ENCODE peak calls at places on chromosomes 6 and 20, in seven cellular contexts. W is IMR-90, X is sigmoid colon, S is tibial nerve, L is heart left ventricle, U is H54, B is testis. R is an unnamed sample.

GRCh38 chr6:169997930-169998218 is 246.5 kb downstream of the ERMARD start:
- DNase-seq in W (no peak), X (peak), S (no peak), L (no peak), U (no peak), B (no peak), R (no peak)

GRCh38 chr6:74946961-74947360 is 258.9 kb downstream of the COL12A1 start:
- DNase-seq in W (peak), X (no peak), S (no peak), L (no peak), U (no peak), B (no peak), R (no peak)

GRCh38 chr6:1382331-1382882 is 7.0 kb upstream of the FOXF2 start:
- DNase-seq in W (no peak), X (no peak), S (no peak), L (no peak), U (no peak), B (no peak), R (no peak)

GRCh38 chr6:101845172-101845571 is 451.7 kb downstream of the GRIK2 start:
- DNase-seq in W (no peak), X (no peak), S (no peak), L (no peak), U (no peak), B (no peak), R (no peak)

GRCh38 chr6:11270030-11271027 is 37.9 kb upstream of the NEDD9 start:
- DNase-seq in W (peak), X (no peak), S (no peak), L (no peak), U (no peak), B (peak), R (no peak)

GRCh38 chr6:36376742-36377141 is 10.7 kb downstream of the ETV7 start:
- DNase-seq in W (no peak), X (no peak), S (no peak), L (no peak), U (no peak), B (no peak), R (no peak)

GRCh38 chr6:166541366-166541765 is 45.1 kb downstream of the RAMACL start:
- DNase-seq in W (no peak), X (no peak), S (no peak), L (no peak), U (no peak), B (no peak), R (no peak)

GRCh38 chr6:158072083-158072721 is 90.5 kb downstream of the SYNJ2 start:
- DNase-seq in W (peak), X (peak), S (peak), L (peak), U (no peak), B (peak), R (peak)

GRCh38 chr6:25006565-25007001 is 70.8 kb upstream of the RIPOR2 start:
- DNase-seq in W (no peak), X (peak), S (peak), L (no peak), U (no peak), B (no peak), R (no peak)

GRCh38 chr20:45211569-45212474 is 5.0 kb downstream of the SEMG1 start:
- DNase-seq in W (no peak), X (no peak), S (no peak), L (no peak), U (no peak), B (no peak), R (no peak)

GRCh38 chr6:54929245-54929909 is 82.8 kb downstream of the FAM83B start:
- DNase-seq in W (no peak), X (no peak), S (no peak), L (no peak), U (no peak), B (no peak), R (no peak)

GRCh38 chr6:137192821-137193220 is 19.4 kb upstream of the IL22RA2 start:
- DNase-seq in W (no peak), X (no peak), S (no peak), L (no peak), U (no peak), B (no peak), R (no peak)

GRCh38 chr20:60062431-60063336 is 104.5 kb downstream of the CDH26 start:
- DNase-seq in W (peak), X (peak), S (no peak), L (no peak), U (no peak), B (peak), R (no peak)

GRCh38 chr6:73713426-73714147 is 17.6 kb downstream of the CD109 start:
- DNase-seq in W (no peak), X (no peak), S (no peak), L (no peak), U (no peak), B (no peak), R (no peak)
- TF ChIP-seq POLR2A in W (no peak), X (no peak), S (no peak), L (no peak), U (no peak), B (no peak), R (no peak)

DNA sequence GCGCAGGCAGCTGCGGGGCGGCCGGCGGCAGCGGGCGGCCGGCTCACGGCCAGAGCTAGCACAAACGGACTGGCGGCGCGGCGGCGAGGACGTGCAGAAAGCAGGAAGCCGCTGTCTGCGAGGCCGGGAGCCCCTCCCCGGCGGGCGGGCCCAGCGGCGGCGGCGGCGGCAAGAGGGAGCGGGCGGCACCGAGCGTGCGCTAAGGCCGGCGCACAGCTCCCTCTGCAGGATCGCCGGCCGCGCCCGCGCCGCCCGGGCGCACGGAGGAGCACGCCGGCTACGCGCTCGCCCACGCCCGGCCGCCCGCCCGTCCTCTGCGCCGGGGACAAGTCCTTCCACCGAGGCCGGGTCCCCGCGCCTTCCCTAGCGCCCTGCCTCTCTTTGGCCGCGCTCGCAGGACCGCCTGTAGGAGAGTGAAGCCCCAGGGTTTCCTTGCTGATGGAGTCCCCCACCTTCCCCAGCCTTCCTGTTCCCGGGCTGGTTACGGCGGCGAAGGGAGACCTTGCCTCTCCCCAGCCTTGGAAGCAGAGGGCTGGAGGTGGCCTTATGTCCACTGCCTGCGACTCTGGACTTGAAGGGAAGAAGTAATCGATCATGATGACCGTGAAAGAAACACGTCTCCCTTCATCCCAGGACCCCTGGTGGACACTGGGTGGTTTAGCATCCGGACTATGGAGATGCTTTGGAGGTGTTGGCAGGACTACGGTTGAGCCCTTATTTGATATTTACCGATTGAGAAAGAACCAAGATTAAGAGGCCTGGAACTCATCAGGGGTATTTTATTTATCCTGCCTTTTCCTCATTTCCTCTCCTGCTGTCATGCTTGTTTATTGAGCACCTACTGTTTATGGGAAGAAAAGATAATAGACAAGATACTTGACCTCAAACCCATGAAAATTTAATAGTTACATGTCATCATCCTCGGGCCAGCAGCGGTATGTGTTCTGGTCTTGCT is at the start of gene PREP:
- DNase-seq in W (peak), X (peak), S (peak), L (peak), U (peak), B (peak), R (peak)
- TF ChIP-seq POLR2A in W (peak), X (no peak), S (peak), L (peak), U (peak), B (no peak), R (peak)

GRCh38 chr6:46170357-46171289 is at the start of gene ENPP5:
- DNase-seq in W (no peak), X (peak), S (peak), L (peak), U (no peak), B (peak), R (peak)
- TF ChIP-seq POLR2A in W (no peak), X (no peak), S (no peak), L (no peak), U (no peak), B (peak), R (no peak)

DNA sequence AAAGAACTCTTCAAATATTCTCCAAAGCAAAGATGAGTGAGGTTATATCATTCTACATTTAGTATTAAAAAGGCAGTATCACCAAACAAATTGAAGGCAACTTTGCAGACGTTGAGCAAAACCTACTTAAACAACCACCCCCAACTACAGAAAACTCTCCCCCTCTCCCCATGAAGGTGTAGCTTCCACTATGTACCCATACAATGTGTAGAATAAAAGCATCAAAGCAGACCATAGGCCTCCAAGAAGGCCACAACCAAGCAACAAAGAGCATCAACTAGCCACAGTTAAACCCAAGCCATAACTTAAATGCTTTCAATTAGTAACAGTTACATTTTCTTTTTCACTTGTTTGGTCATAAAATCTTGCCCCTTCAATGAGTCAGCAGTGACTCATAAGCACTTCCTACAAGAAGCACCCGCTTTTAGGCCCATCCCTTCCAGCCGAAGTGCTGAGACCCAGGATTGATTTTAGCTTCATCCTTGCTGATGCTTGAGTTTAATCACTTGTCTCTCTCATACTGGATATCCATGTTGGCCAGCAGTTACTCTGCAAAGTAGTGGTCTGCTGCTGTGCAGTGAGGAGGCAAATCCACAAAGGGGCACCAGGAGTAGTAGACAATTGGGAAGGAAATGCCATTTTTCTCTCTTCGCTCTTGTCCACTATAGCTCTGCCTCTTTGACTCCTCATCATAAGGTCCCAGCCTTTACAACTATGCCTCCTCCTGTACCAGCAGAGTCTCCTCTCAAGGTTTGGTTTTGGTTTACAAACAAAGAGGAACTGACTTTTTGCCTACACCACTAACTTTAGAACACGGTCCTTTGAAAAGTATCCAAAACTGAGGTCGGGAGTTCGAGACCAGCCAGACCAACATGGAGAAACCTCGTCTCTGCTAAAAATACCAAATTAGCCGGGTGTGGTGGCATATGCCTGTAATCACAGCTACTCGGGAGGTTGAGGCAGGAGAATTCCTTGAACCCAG is 8.4 kb upstream of the NUP153 start:
- DNase-seq in W (peak), X (no peak), S (no peak), L (no peak), U (no peak), B (no peak), R (peak)
- TF ChIP-seq POLR2A in W (no peak), X (no peak), S (no peak), L (no peak), U (no peak), B (no peak), R (no peak)

GRCh38 chr20:56826306-56826970 is 197.3 kb downstream of the TFAP2C start:
- DNase-seq in W (peak), X (peak), S (peak), L (no peak), U (no peak), B (no peak), R (no peak)

GRCh38 chr20:56827763-56828162 is 198.7 kb downstream of the TFAP2C start:
- DNase-seq in W (no peak), X (peak), S (no peak), L (no peak), U (no peak), B (no peak), R (no peak)

GRCh38 chr20:56829788-56830385 is 200.8 kb downstream of the TFAP2C start:
- DNase-seq in W (no peak), X (no peak), S (no peak), L (no peak), U (no peak), B (no peak), R (no peak)

GRCh38 chr20:56828402-56828801 is 199.3 kb downstream of the TFAP2C start:
- DNase-seq in W (no peak), X (no peak), S (no peak), L (no peak), U (no peak), B (peak), R (no peak)

GRCh38 chr20:56826971-56827645 is 198.0 kb downstream of the TFAP2C start:
- DNase-seq in W (no peak), X (peak), S (peak), L (no peak), U (no peak), B (no peak), R (no peak)
- TF ChIP-seq POLR2A in W (no peak), X (no peak), S (no peak), L (no peak), U (no peak), B (no peak), R (no peak)

DNA sequence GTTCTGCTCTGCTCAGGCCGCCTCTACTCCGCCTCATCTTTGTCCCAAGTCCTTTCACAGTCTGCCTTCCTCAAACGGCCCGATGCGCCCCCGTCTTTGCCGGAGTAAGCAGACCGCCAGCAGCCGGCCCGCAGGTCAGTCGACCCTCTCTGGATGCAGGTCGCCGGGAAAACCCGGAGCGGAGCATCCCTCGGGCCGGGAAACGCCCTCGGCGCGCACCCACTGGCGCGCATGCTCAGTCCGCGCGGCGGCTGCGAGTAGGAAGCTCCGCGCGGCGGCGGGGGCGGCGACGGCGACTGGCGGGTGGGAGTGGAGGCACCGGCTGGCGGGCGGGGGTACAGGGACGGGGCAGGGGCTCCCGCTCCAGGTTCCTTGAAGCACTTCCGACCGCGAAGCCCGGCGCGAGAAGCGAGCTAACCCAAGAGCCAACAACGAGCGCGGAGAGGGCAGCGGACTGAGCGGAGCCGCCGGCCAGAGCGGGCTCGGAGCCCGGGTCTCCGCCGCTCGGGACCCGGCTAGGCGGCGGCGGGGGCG is at the start of gene LRRC1:
- DNase-seq in W (peak), X (peak), S (peak), L (peak), U (peak), B (peak), R (peak)
- TF ChIP-seq POLR2A in W (peak), X (peak), S (peak), L (peak), U (peak), B (no peak), R (no peak)

DNA sequence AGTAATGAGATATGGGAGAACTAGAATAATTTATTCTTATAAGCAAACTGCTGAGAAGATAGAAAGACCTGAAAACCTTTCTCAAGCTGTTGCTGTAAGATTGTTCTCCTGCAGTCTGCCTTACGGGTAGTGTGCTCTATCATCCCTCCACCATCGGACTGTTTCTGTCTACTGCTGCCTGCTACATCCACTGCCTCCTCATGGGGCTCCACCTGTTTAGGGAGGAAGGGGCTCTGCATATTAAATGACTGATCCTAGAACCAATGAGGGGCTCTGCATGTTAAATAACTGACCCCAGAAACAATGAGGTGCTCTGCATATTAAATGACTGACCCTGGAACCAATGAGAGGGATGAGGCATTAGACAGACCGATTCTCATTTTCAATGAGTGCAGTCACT is 654.6 kb downstream of the KIF16B start:
- DNase-seq in W (no peak), X (no peak), S (no peak), L (no peak), U (no peak), B (no peak), R (no peak)
- TF ChIP-seq POLR2A in W (no peak), X (no peak), S (no peak), L (no peak), U (no peak), B (no peak), R (no peak)

GRCh38 chr6:39280247-39280731 is 33.9 kb downstream of the KCNK17 start:
- DNase-seq in W (no peak), X (no peak), S (no peak), L (peak), U (peak), B (no peak), R (no peak)

GRCh38 chr6:39276379-39276995 is 37.7 kb downstream of the KCNK17 start:
- DNase-seq in W (no peak), X (no peak), S (no peak), L (no peak), U (no peak), B (no peak), R (no peak)

GRCh38 chr6:39274903-39275302 is 39.3 kb downstream of the KCNK17 start:
- DNase-seq in W (no peak), X (no peak), S (no peak), L (no peak), U (no peak), B (no peak), R (no peak)

GRCh38 chr6:39281312-39281980 is 32.8 kb downstream of the KCNK17 start:
- DNase-seq in W (no peak), X (no peak), S (no peak), L (no peak), U (no peak), B (no peak), R (no peak)

GRCh38 chr6:39279539-39279938 is 34.7 kb downstream of the KCNK17 start:
- DNase-seq in W (no peak), X (no peak), S (no peak), L (no peak), U (no peak), B (no peak), R (no peak)
- TF ChIP-seq POLR2A in W (no peak), X (no peak), S (no peak), L (no peak), U (no peak), B (no peak), R (no peak)